ENCODE peak calls at places on chromosomes 16 and 17, in seven cellular contexts. One of them, this sample, is unnamed.
A peak's percentile ranks its signal among the peaks of the same experiment; 100 is the strongest.

GRCh38 chr17:44007346-44008204 is 3.2 kb downstream of the NAGS start:
- DNase-seq in hypothalamus: no peak
- DNase-seq in EL: peak; percentile 58
- DNase-seq in amniotic stem cell: no peak
- DNase-seq in activated T-cell treated with anti-CD3 and anti-CD28 coated beads for 4 hours: no peak
- DNase-seq in tibial artery: no peak
- DNase-seq in A549: no peak
- DNase-seq in this sample: no peak

GRCh38 chr17:35555695-35556094 is 4.9 kb downstream of the SLFN14 start:
- DNase-seq in A549: no peak
- DNase-seq in hypothalamus: no peak
- DNase-seq in EL: no peak
- DNase-seq in activated T-cell treated with anti-CD3 and anti-CD28 coated beads for 4 hours: no peak
- DNase-seq in tibial artery: no peak
- DNase-seq in amniotic stem cell: no peak
- DNase-seq in this sample: no peak

GRCh38 chr16:79436885-79437284 is 163.7 kb downstream of the MAF start:
- DNase-seq in activated T-cell treated with anti-CD3 and anti-CD28 coated beads for 4 hours: no peak
- DNase-seq in A549: no peak
- DNase-seq in hypothalamus: no peak
- DNase-seq in tibial artery: no peak
- DNase-seq in EL: no peak
- DNase-seq in amniotic stem cell: no peak
- DNase-seq in this sample: no peak

GRCh38 chr16:7601100-7601499 is 268.5 kb downstream of the RBFOX1 start:
- DNase-seq in amniotic stem cell: no peak
- DNase-seq in A549: no peak
- DNase-seq in EL: no peak
- DNase-seq in tibial artery: no peak
- DNase-seq in hypothalamus: no peak
- DNase-seq in activated T-cell treated with anti-CD3 and anti-CD28 coated beads for 4 hours: no peak
- DNase-seq in this sample: no peak

GRCh38 chr16:57998992-57999365 is 1.5 kb downstream of the ZNF319 start:
- DNase-seq in tibial artery: no peak
- DNase-seq in activated T-cell treated with anti-CD3 and anti-CD28 coated beads for 4 hours: no peak
- DNase-seq in hypothalamus: no peak
- DNase-seq in amniotic stem cell: no peak
- DNase-seq in EL: no peak
- DNase-seq in A549: no peak
- DNase-seq in this sample: no peak

GRCh38 chr17:7977805-7978204 is 24.6 kb upstream of the GUCY2D start:
- DNase-seq in tibial artery: no peak
- DNase-seq in A549: no peak
- DNase-seq in EL: no peak
- DNase-seq in activated T-cell treated with anti-CD3 and anti-CD28 coated beads for 4 hours: no peak
- DNase-seq in hypothalamus: no peak
- DNase-seq in amniotic stem cell: no peak
- DNase-seq in this sample: no peak

GRCh38 chr17:80061421-80061820 is 25.0 kb downstream of the CCDC40 start:
- DNase-seq in EL: no peak
- DNase-seq in activated T-cell treated with anti-CD3 and anti-CD28 coated beads for 4 hours: no peak
- DNase-seq in amniotic stem cell: no peak
- DNase-seq in tibial artery: no peak
- DNase-seq in A549: no peak
- DNase-seq in hypothalamus: no peak
- DNase-seq in this sample: no peak

GRCh38 chr17:83026311-83026811 is 53.0 kb upstream of the METRNL start:
- DNase-seq in hypothalamus: no peak
- DNase-seq in activated T-cell treated with anti-CD3 and anti-CD28 coated beads for 4 hours: no peak
- DNase-seq in tibial artery: no peak
- DNase-seq in amniotic stem cell: no peak
- DNase-seq in A549: no peak
- DNase-seq in EL: no peak
- DNase-seq in this sample: no peak

GRCh38 chr17:17485420-17485819 is 8.6 kb downstream of the MED9 start:
- DNase-seq in amniotic stem cell: no peak
- DNase-seq in EL: no peak
- DNase-seq in tibial artery: no peak
- DNase-seq in activated T-cell treated with anti-CD3 and anti-CD28 coated beads for 4 hours: no peak
- DNase-seq in A549: no peak
- DNase-seq in hypothalamus: no peak
- DNase-seq in this sample: no peak

This sample was measured in stimulated activated CD8-positive, alpha-beta memory T cell treated with anti-CD3 and anti-CD28 coated beads, Interleukin-7, amount 100 ng/mL, for 4 hours.